ENCODE peak calls at places on chromosomes 1 and 21, in nine cellular contexts. One of them, this sample, is unnamed. For H3K4me1, the result is how much of the 10 kb centered on the place peaks cover.

GRCh38 chr1:155256101-155256852 is 994 bp upstream of the ENTREP3 start:
- DNase-seq in PC-3: no peak
- DNase-seq in Panc1: no peak
- DNase-seq in CD8-positive, alpha-beta T cell: no peak
- DNase-seq in kidney: peak
- DNase-seq in IMR-90: no peak
- DNase-seq in breast epithelium: no peak
- DNase-seq in body of pancreas: no peak
- DNase-seq in upper lobe of right lung: no peak
- DNase-seq in this sample: no peak

GRCh38 chr1:75600781-75601180 is 10.1 kb downstream of the SLC44A5 start:
- DNase-seq in PC-3: peak
- DNase-seq in Panc1: no peak
- DNase-seq in CD8-positive, alpha-beta T cell: no peak
- DNase-seq in kidney: no peak
- DNase-seq in IMR-90: no peak
- DNase-seq in breast epithelium: no peak
- DNase-seq in body of pancreas: no peak
- DNase-seq in upper lobe of right lung: no peak
- DNase-seq in this sample: no peak

GRCh38 chr1:160708821-160709220 is 2.8 kb downstream of the CD48 start:
- DNase-seq in PC-3: no peak
- DNase-seq in Panc1: no peak
- DNase-seq in CD8-positive, alpha-beta T cell: no peak
- DNase-seq in kidney: no peak
- DNase-seq in IMR-90: no peak
- DNase-seq in breast epithelium: no peak
- DNase-seq in body of pancreas: no peak
- DNase-seq in upper lobe of right lung: no peak
- DNase-seq in this sample: no peak

GRCh38 chr1:21261551-21262281 is 28.5 kb downstream of the ECE1 start:
- DNase-seq in PC-3: peak
- DNase-seq in Panc1: no peak
- DNase-seq in CD8-positive, alpha-beta T cell: no peak
- DNase-seq in kidney: peak
- DNase-seq in IMR-90: peak
- DNase-seq in breast epithelium: no peak
- DNase-seq in body of pancreas: peak
- DNase-seq in upper lobe of right lung: no peak
- DNase-seq in this sample: peak

GRCh38 chr1:84620720-84621313 is 46.6 kb upstream of the CTBS start:
- DNase-seq in PC-3: peak
- DNase-seq in Panc1: no peak
- DNase-seq in CD8-positive, alpha-beta T cell: peak
- DNase-seq in kidney: peak
- DNase-seq in IMR-90: peak
- DNase-seq in breast epithelium: peak
- DNase-seq in body of pancreas: peak
- DNase-seq in upper lobe of right lung: peak
- DNase-seq in this sample: peak

GRCh38 chr1:183214021-183214970 is 28.2 kb downstream of the LAMC2 start:
- DNase-seq in PC-3: no peak
- DNase-seq in Panc1: no peak
- DNase-seq in CD8-positive, alpha-beta T cell: no peak
- DNase-seq in kidney: no peak
- DNase-seq in IMR-90: no peak
- DNase-seq in breast epithelium: no peak
- DNase-seq in body of pancreas: no peak
- DNase-seq in upper lobe of right lung: no peak
- DNase-seq in this sample: no peak

GRCh38 chr1:110053557-110054428 is 16.7 kb downstream of the ALX3 start:
- DNase-seq in PC-3: peak
- DNase-seq in Panc1: peak
- DNase-seq in CD8-positive, alpha-beta T cell: peak
- DNase-seq in kidney: no peak
- DNase-seq in IMR-90: peak
- DNase-seq in breast epithelium: peak
- DNase-seq in body of pancreas: peak
- DNase-seq in upper lobe of right lung: peak
- DNase-seq in this sample: peak

GRCh38 chr1:197268012-197268411 is at the start of gene CRB1:
- DNase-seq in PC-3: no peak
- DNase-seq in Panc1: no peak
- DNase-seq in CD8-positive, alpha-beta T cell: no peak
- DNase-seq in kidney: no peak
- DNase-seq in IMR-90: no peak
- DNase-seq in breast epithelium: no peak
- DNase-seq in body of pancreas: no peak
- DNase-seq in upper lobe of right lung: no peak
- DNase-seq in this sample: no peak

GRCh38 chr1:95364546-95364945 is 130.5 kb downstream of the RWDD3 start:
- DNase-seq in PC-3: no peak
- DNase-seq in Panc1: no peak
- DNase-seq in CD8-positive, alpha-beta T cell: no peak
- DNase-seq in kidney: no peak
- DNase-seq in IMR-90: no peak
- DNase-seq in breast epithelium: no peak
- DNase-seq in body of pancreas: no peak
- DNase-seq in upper lobe of right lung: no peak
- DNase-seq in this sample: no peak

GRCh38 chr1:195462152-195462551 is 1146.1 kb downstream of the KCNT2 start:
- DNase-seq in PC-3: no peak
- DNase-seq in Panc1: no peak
- DNase-seq in CD8-positive, alpha-beta T cell: no peak
- DNase-seq in kidney: no peak
- DNase-seq in IMR-90: no peak
- DNase-seq in breast epithelium: no peak
- DNase-seq in body of pancreas: no peak
- DNase-seq in upper lobe of right lung: no peak
- DNase-seq in this sample: no peak

GRCh38 chr1:42942444-42942843 is 16.2 kb downstream of the SLC2A1 start:
- DNase-seq in PC-3: no peak
- DNase-seq in Panc1: no peak
- DNase-seq in CD8-positive, alpha-beta T cell: no peak
- DNase-seq in kidney: peak
- DNase-seq in IMR-90: no peak
- DNase-seq in breast epithelium: no peak
- DNase-seq in body of pancreas: no peak
- DNase-seq in upper lobe of right lung: no peak
- DNase-seq in this sample: no peak

GRCh38 chr21:42988234-42988965 is 14.0 kb downstream of the PKNOX1 start:
- DNase-seq in PC-3: no peak
- DNase-seq in Panc1: no peak
- DNase-seq in CD8-positive, alpha-beta T cell: no peak
- DNase-seq in kidney: peak
- DNase-seq in IMR-90: peak
- DNase-seq in breast epithelium: no peak
- DNase-seq in body of pancreas: no peak
- DNase-seq in upper lobe of right lung: no peak
- DNase-seq in this sample: no peak

GRCh38 chr21:46674430-46675007 is 39.0 kb downstream of the PRMT2 start:
- DNase-seq in PC-3: no peak
- DNase-seq in Panc1: no peak
- DNase-seq in CD8-positive, alpha-beta T cell: no peak
- DNase-seq in kidney: no peak
- DNase-seq in IMR-90: no peak
- DNase-seq in breast epithelium: no peak
- DNase-seq in body of pancreas: no peak
- DNase-seq in upper lobe of right lung: no peak
- DNase-seq in this sample: no peak

GRCh38 chr1:170698711-170699275 is 34.9 kb downstream of the PRRX1 start:
- DNase-seq in PC-3: no peak
- DNase-seq in Panc1: no peak
- DNase-seq in CD8-positive, alpha-beta T cell: no peak
- DNase-seq in kidney: no peak
- DNase-seq in IMR-90: peak
- DNase-seq in breast epithelium: no peak
- DNase-seq in body of pancreas: no peak
- DNase-seq in upper lobe of right lung: no peak
- DNase-seq in this sample: no peak

GRCh38 chr1:19467199-19468187 is 17.8 kb downstream of the CAPZB start:
- DNase-seq in PC-3: no peak
- DNase-seq in Panc1: no peak
- DNase-seq in CD8-positive, alpha-beta T cell: no peak
- DNase-seq in kidney: no peak
- DNase-seq in IMR-90: no peak
- DNase-seq in breast epithelium: no peak
- DNase-seq in body of pancreas: no peak
- DNase-seq in upper lobe of right lung: no peak
- DNase-seq in this sample: no peak

GRCh38 chr1:19465123-19465522 is 20.2 kb downstream of the CAPZB start:
- DNase-seq in PC-3: no peak
- DNase-seq in Panc1: no peak
- DNase-seq in CD8-positive, alpha-beta T cell: no peak
- DNase-seq in kidney: no peak
- DNase-seq in IMR-90: peak
- DNase-seq in breast epithelium: no peak
- DNase-seq in body of pancreas: no peak
- DNase-seq in upper lobe of right lung: no peak
- DNase-seq in this sample: no peak

GRCh38 chr1:19466112-19466561 is 19.2 kb downstream of the CAPZB start:
- DNase-seq in PC-3: no peak
- DNase-seq in Panc1: no peak
- DNase-seq in CD8-positive, alpha-beta T cell: no peak
- DNase-seq in kidney: no peak
- DNase-seq in IMR-90: no peak
- DNase-seq in breast epithelium: no peak
- DNase-seq in body of pancreas: no peak
- DNase-seq in upper lobe of right lung: no peak
- DNase-seq in this sample: no peak

GRCh38 chr1:19463204-19463803 is 22.0 kb downstream of the CAPZB start:
- DNase-seq in PC-3: no peak
- DNase-seq in Panc1: no peak
- DNase-seq in CD8-positive, alpha-beta T cell: peak
- DNase-seq in kidney: no peak
- DNase-seq in IMR-90: no peak
- DNase-seq in breast epithelium: no peak
- DNase-seq in body of pancreas: no peak
- DNase-seq in upper lobe of right lung: no peak
- DNase-seq in this sample: no peak

GRCh38 chr1:19465650-19466049 is 19.7 kb downstream of the CAPZB start:
- DNase-seq in PC-3: no peak
- DNase-seq in Panc1: no peak
- DNase-seq in CD8-positive, alpha-beta T cell: no peak
- DNase-seq in kidney: no peak
- DNase-seq in IMR-90: no peak
- DNase-seq in breast epithelium: no peak
- DNase-seq in body of pancreas: no peak
- DNase-seq in upper lobe of right lung: no peak
- DNase-seq in this sample: no peak
- H3K4me1 ChIP-seq in PC-3: under half
- H3K4me1 ChIP-seq in Panc1: half or more
- H3K4me1 ChIP-seq in CD8-positive, alpha-beta T cell: half or more
- H3K4me1 ChIP-seq in kidney: under half
- H3K4me1 ChIP-seq in IMR-90: under half
- H3K4me1 ChIP-seq in breast epithelium: under half
- H3K4me1 ChIP-seq in body of pancreas: under half
- H3K4me1 ChIP-seq in upper lobe of right lung: half or more
- H3K4me1 ChIP-seq in this sample: half or more

GRCh38 chr1:3003941-3004270 is 17.4 kb upstream of the ACTRT2 start:
- DNase-seq in PC-3: no peak
- DNase-seq in Panc1: no peak
- DNase-seq in CD8-positive, alpha-beta T cell: no peak
- DNase-seq in kidney: peak
- DNase-seq in IMR-90: no peak
- DNase-seq in breast epithelium: peak
- DNase-seq in body of pancreas: peak
- DNase-seq in upper lobe of right lung: no peak
- DNase-seq in this sample: no peak
- H3K27ac ChIP-seq in PC-3: no peak
- H3K27ac ChIP-seq in Panc1: no peak
- H3K27ac ChIP-seq in CD8-positive, alpha-beta T cell: no peak
- H3K27ac ChIP-seq in kidney: no peak
- H3K27ac ChIP-seq in IMR-90: no peak
- H3K27ac ChIP-seq in breast epithelium: no peak
- H3K27ac ChIP-seq in body of pancreas: no peak
- H3K27ac ChIP-seq in upper lobe of right lung: no peak
- H3K27ac ChIP-seq in this sample: no peak

DNA sequence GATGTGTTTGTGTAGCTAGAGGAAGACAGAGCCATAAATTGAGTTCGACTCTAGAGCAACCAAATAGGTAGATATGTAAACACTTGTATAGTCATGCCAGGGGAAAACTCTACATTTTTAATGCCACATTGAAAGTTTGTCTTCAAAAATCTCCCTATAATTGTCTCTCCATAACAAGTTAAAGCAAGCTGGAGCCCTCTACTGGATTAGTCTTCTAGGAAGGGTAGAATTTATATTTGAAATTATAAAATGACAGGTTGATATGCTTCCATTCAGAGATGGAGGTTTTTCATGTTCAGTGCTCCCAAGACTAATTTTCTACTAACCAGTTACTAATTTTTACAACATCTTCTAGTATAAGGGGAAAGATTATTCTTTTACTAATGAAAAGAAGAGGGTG is 13.1 kb upstream of the COL24A1 start:
- DNase-seq in PC-3: peak
- DNase-seq in Panc1: no peak
- DNase-seq in CD8-positive, alpha-beta T cell: no peak
- DNase-seq in kidney: no peak
- DNase-seq in IMR-90: peak
- DNase-seq in breast epithelium: no peak
- DNase-seq in body of pancreas: no peak
- DNase-seq in upper lobe of right lung: no peak
- DNase-seq in this sample: no peak
- TF ChIP-seq CTCF in PC-3: peak
- TF ChIP-seq CTCF in Panc1: peak
- TF ChIP-seq CTCF in CD8-positive, alpha-beta T cell: no peak
- TF ChIP-seq CTCF in kidney: no peak
- TF ChIP-seq CTCF in IMR-90: peak
- TF ChIP-seq CTCF in breast epithelium: no peak
- TF ChIP-seq CTCF in body of pancreas: no peak
- TF ChIP-seq CTCF in upper lobe of right lung: no peak
- TF ChIP-seq CTCF in this sample: no peak

GRCh38 chr1:41331546-41331917 is 29.7 kb upstream of the FOXO6 start:
- DNase-seq in PC-3: no peak
- DNase-seq in Panc1: no peak
- DNase-seq in CD8-positive, alpha-beta T cell: no peak
- DNase-seq in kidney: no peak
- DNase-seq in IMR-90: no peak
- DNase-seq in breast epithelium: no peak
- DNase-seq in body of pancreas: no peak
- DNase-seq in upper lobe of right lung: no peak
- DNase-seq in this sample: no peak

GRCh38 chr1:41328780-41329640 is 32.2 kb upstream of the FOXO6 start:
- DNase-seq in PC-3: no peak
- DNase-seq in Panc1: no peak
- DNase-seq in CD8-positive, alpha-beta T cell: no peak
- DNase-seq in kidney: no peak
- DNase-seq in IMR-90: no peak
- DNase-seq in breast epithelium: no peak
- DNase-seq in body of pancreas: no peak
- DNase-seq in upper lobe of right lung: no peak
- DNase-seq in this sample: no peak

GRCh38 chr1:41328011-41328615 is 33.1 kb upstream of the FOXO6 start:
- DNase-seq in PC-3: no peak
- DNase-seq in Panc1: no peak
- DNase-seq in CD8-positive, alpha-beta T cell: no peak
- DNase-seq in kidney: no peak
- DNase-seq in IMR-90: no peak
- DNase-seq in breast epithelium: no peak
- DNase-seq in body of pancreas: no peak
- DNase-seq in upper lobe of right lung: no peak
- DNase-seq in this sample: no peak

GRCh38 chr1:41330588-41331545 is 30.4 kb upstream of the FOXO6 start:
- DNase-seq in PC-3: no peak
- DNase-seq in Panc1: no peak
- DNase-seq in CD8-positive, alpha-beta T cell: no peak
- DNase-seq in kidney: no peak
- DNase-seq in IMR-90: no peak
- DNase-seq in breast epithelium: no peak
- DNase-seq in body of pancreas: no peak
- DNase-seq in upper lobe of right lung: peak
- DNase-seq in this sample: no peak

GRCh38 chr1:41329662-41330587 is 31.3 kb upstream of the FOXO6 start:
- DNase-seq in PC-3: no peak
- DNase-seq in Panc1: no peak
- DNase-seq in CD8-positive, alpha-beta T cell: no peak
- DNase-seq in kidney: no peak
- DNase-seq in IMR-90: no peak
- DNase-seq in breast epithelium: no peak
- DNase-seq in body of pancreas: no peak
- DNase-seq in upper lobe of right lung: peak
- DNase-seq in this sample: no peak
- H3K4me1 ChIP-seq in PC-3: under half
- H3K4me1 ChIP-seq in Panc1: under half
- H3K4me1 ChIP-seq in CD8-positive, alpha-beta T cell: under half
- H3K4me1 ChIP-seq in kidney: under half
- H3K4me1 ChIP-seq in IMR-90: under half
- H3K4me1 ChIP-seq in breast epithelium: under half
- H3K4me1 ChIP-seq in body of pancreas: under half
- H3K4me1 ChIP-seq in upper lobe of right lung: under half
- H3K4me1 ChIP-seq in this sample: under half